ENCODE peak calls at places on chromosomes 13 and 19, in ten cellular contexts. P is nephron progenitor cell; Y is activated naive CD8-positive, alpha-beta T cell treated with anti-CD3 and anti-CD28 coated beads, Interleukin-2, amount 50 U/mL, for 24 hours; H is breast epithelium; J is aorta; D is amniotic stem cell; T is heart right ventricle; E is CD8-positive, alpha-beta memory T cell; K is spleen; R is GM19239. X is an unnamed sample.

GRCh38 chr13:78680064-78680463 is 21.1 kb upstream of the OBI1 start:
- DNase-seq in P (no peak), Y (no peak), H (no peak), J (no peak), D (no peak), T (no peak), E (no peak), K (no peak), R (no peak), X (no peak)

GRCh38 chr19:17370026-17370587 is 7.0 kb downstream of the PLVAP start:
- DNase-seq in P (no peak), Y (no peak), H (no peak), J (no peak), D (no peak), T (no peak), E (no peak), K (no peak), R (no peak), X (no peak)

GRCh38 chr19:30001794-30002193 is 59.8 kb downstream of the URI1 start:
- DNase-seq in P (no peak), Y (no peak), H (no peak), J (no peak), D (no peak), T (no peak), E (no peak), K (no peak), R (no peak), X (no peak)

GRCh38 chr19:46386996-46387712 is 26.2 kb downstream of the CCDC8 start:
- DNase-seq in P (no peak), Y (no peak), H (no peak), J (no peak), D (no peak), T (no peak), E (no peak), K (peak; percentile 56), R (no peak), X (no peak)

GRCh38 chr13:112161441-112162301 is 94.7 kb downstream of the SOX1 start:
- DNase-seq in P (no peak), Y (no peak), H (peak; percentile 14), J (peak; percentile 39), D (no peak), T (no peak), E (no peak), K (no peak), R (no peak), X (no peak)

GRCh38 chr13:110103479-110103878 is 203.5 kb downstream of the COL4A1 start:
- DNase-seq in P (no peak), Y (no peak), H (no peak), J (no peak), D (no peak), T (no peak), E (no peak), K (no peak), R (no peak), X (no peak)

GRCh38 chr13:26985285-26985878 is 186.2 kb downstream of the USP12 start:
- DNase-seq in P (peak; percentile 74), Y (peak; percentile 65), H (peak; percentile 60), J (no peak), D (peak; percentile 49), T (no peak), E (peak; percentile 40), K (no peak), R (peak; percentile 68), X (no peak)

GRCh38 chr13:100657881-100658315 is 16.7 kb downstream of the TMTC4 start:
- DNase-seq in P (no peak), Y (no peak), H (no peak), J (no peak), D (no peak), T (no peak), E (no peak), K (no peak), R (no peak), X (peak; percentile 72)

GRCh38 chr19:15623711-15624318 is 8.8 kb downstream of the CYP4F8 start:
- DNase-seq in P (peak; percentile 33), Y (no peak), H (no peak), J (no peak), D (no peak), T (no peak), E (no peak), K (no peak), R (no peak), X (no peak)

X was measured in hypothalamus.